ENCODE peak calls at places on chromosomes 3 and 15, in five cellular contexts. R, J, S, W and T are unnamed samples.

GRCh38 chr15:52306270-52306669 is 10.7 kb upstream of the MYO5C start:
- DNase-seq in R (no peak), J (no peak), W (no peak), S (no peak), T (no peak)

GRCh38 chr3:32421991-32422859 is 30.6 kb downstream of the CMTM7 start:
- DNase-seq in S (peak; percentile 57), R (peak; percentile 82), W (no peak), J (no peak), T (peak; percentile 92)

GRCh38 chr3:101638262-101638745 is 38.6 kb downstream of the ZBTB11 start:
- DNase-seq in J (peak; percentile 31), W (no peak), S (no peak), R (no peak), T (no peak)

GRCh38 chr15:37079726-37080125 is 20.6 kb downstream of the MEIS2 start:
- DNase-seq in R (no peak), J (no peak), W (no peak), S (peak; percentile 80), T (no peak)

GRCh38 chr3:56839784-56840724 is 38.3 kb upstream of the ARHGEF3 start:
- DNase-seq in W (no peak), S (no peak), R (no peak), J (peak; percentile 38), T (no peak)

GRCh38 chr15:40489274-40490175 is 18.7 kb downstream of the CHST14 start:
- DNase-seq in J (no peak), W (no peak), S (no peak), R (no peak), T (no peak)

GRCh38 chr3:11706604-11707003 is 62.9 kb upstream of the VGLL4 start:
- DNase-seq in S (no peak), J (no peak), W (no peak), R (no peak), T (no peak)

GRCh38 chr3:107106316-107106715 is 270.9 kb upstream of the CCDC54 start:
- DNase-seq in S (no peak), R (no peak), J (no peak), W (no peak), T (no peak)